ENCODE peak calls at places on chromosome 22, in ten cellular contexts. One of them, this sample, is unnamed. For H3K4me1 and H3K27me3, the result is how much of the 10 kb centered on the place peaks cover.

GRCh38 chr22:24805790-24806662 is at the start of gene SGSM1:
- DNase-seq in colonic mucosa: peak
- DNase-seq in suprapubic skin: peak
- DNase-seq in adrenal gland: peak
- DNase-seq in lower lobe of right lung: peak
- DNase-seq in neural progenitor cell: peak
- DNase-seq in tibial artery: peak
- DNase-seq in foreskin keratinocyte: peak
- DNase-seq in heart left ventricle: peak
- DNase-seq in left lung: peak
- DNase-seq in this sample: peak

GRCh38 chr22:21771631-21771976 is 36.0 kb upstream of the YPEL1 start:
- DNase-seq in foreskin keratinocyte: no peak
- DNase-seq in colonic mucosa: no peak
- DNase-seq in tibial artery: no peak
- DNase-seq in adrenal gland: no peak
- DNase-seq in lower lobe of right lung: no peak
- DNase-seq in neural progenitor cell: no peak
- DNase-seq in left lung: no peak
- DNase-seq in heart left ventricle: no peak
- DNase-seq in suprapubic skin: peak
- DNase-seq in this sample: no peak

GRCh38 chr22:39954584-39955055 is 5.6 kb upstream of the TMA7B start:
- DNase-seq in left lung: no peak
- DNase-seq in lower lobe of right lung: no peak
- DNase-seq in neural progenitor cell: no peak
- DNase-seq in adrenal gland: no peak
- DNase-seq in colonic mucosa: no peak
- DNase-seq in tibial artery: no peak
- DNase-seq in foreskin keratinocyte: peak
- DNase-seq in heart left ventricle: no peak
- DNase-seq in suprapubic skin: no peak
- DNase-seq in this sample: no peak

GRCh38 chr22:38569181-38569971 is 607 bp downstream of the DMC1 start:
- DNase-seq in heart left ventricle: peak
- DNase-seq in foreskin keratinocyte: no peak
- DNase-seq in tibial artery: peak
- DNase-seq in colonic mucosa: no peak
- DNase-seq in adrenal gland: no peak
- DNase-seq in suprapubic skin: peak
- DNase-seq in neural progenitor cell: no peak
- DNase-seq in left lung: no peak
- DNase-seq in lower lobe of right lung: no peak
- DNase-seq in this sample: peak

GRCh38 chr22:21642584-21643448 is 714 bp downstream of the SDF2L1 start:
- DNase-seq in left lung: no peak
- DNase-seq in tibial artery: no peak
- DNase-seq in foreskin keratinocyte: peak
- DNase-seq in suprapubic skin: no peak
- DNase-seq in neural progenitor cell: peak
- DNase-seq in heart left ventricle: no peak
- DNase-seq in colonic mucosa: peak
- DNase-seq in lower lobe of right lung: peak
- DNase-seq in adrenal gland: peak
- DNase-seq in this sample: peak

GRCh38 chr22:29782061-29782845 is 15.1 kb downstream of the UQCR10 start:
- DNase-seq in adrenal gland: peak
- DNase-seq in foreskin keratinocyte: peak
- DNase-seq in tibial artery: peak
- DNase-seq in lower lobe of right lung: peak
- DNase-seq in suprapubic skin: no peak
- DNase-seq in colonic mucosa: peak
- DNase-seq in neural progenitor cell: no peak
- DNase-seq in heart left ventricle: peak
- DNase-seq in left lung: peak
- DNase-seq in this sample: peak

GRCh38 chr22:39496131-39496838 is 5.8 kb upstream of the MIEF1 start:
- DNase-seq in adrenal gland: peak
- DNase-seq in colonic mucosa: peak
- DNase-seq in lower lobe of right lung: peak
- DNase-seq in foreskin keratinocyte: no peak
- DNase-seq in neural progenitor cell: peak
- DNase-seq in tibial artery: peak
- DNase-seq in heart left ventricle: peak
- DNase-seq in left lung: peak
- DNase-seq in suprapubic skin: peak
- DNase-seq in this sample: peak

GRCh38 chr22:37321288-37321687 is 39.0 kb downstream of the CYTH4 start:
- DNase-seq in heart left ventricle: no peak
- DNase-seq in adrenal gland: no peak
- DNase-seq in left lung: no peak
- DNase-seq in neural progenitor cell: no peak
- DNase-seq in tibial artery: no peak
- DNase-seq in suprapubic skin: no peak
- DNase-seq in lower lobe of right lung: no peak
- DNase-seq in colonic mucosa: no peak
- DNase-seq in foreskin keratinocyte: no peak
- DNase-seq in this sample: no peak

GRCh38 chr22:43110444-43110926 is at the start of gene BIK:
- DNase-seq in colonic mucosa: peak
- DNase-seq in heart left ventricle: no peak
- DNase-seq in left lung: peak
- DNase-seq in neural progenitor cell: peak
- DNase-seq in tibial artery: no peak
- DNase-seq in foreskin keratinocyte: peak
- DNase-seq in suprapubic skin: peak
- DNase-seq in adrenal gland: peak
- DNase-seq in lower lobe of right lung: peak
- DNase-seq in this sample: peak

GRCh38 chr22:23289851-23290724 is 109.8 kb downstream of the BCR start:
- DNase-seq in foreskin keratinocyte: peak
- DNase-seq in colonic mucosa: peak
- DNase-seq in lower lobe of right lung: peak
- DNase-seq in neural progenitor cell: peak
- DNase-seq in tibial artery: peak
- DNase-seq in left lung: no peak
- DNase-seq in suprapubic skin: no peak
- DNase-seq in adrenal gland: peak
- DNase-seq in heart left ventricle: no peak
- DNase-seq in this sample: peak

GRCh38 chr22:27377501-27377900 is 424.1 kb downstream of the MN1 start:
- DNase-seq in foreskin keratinocyte: no peak
- DNase-seq in heart left ventricle: no peak
- DNase-seq in suprapubic skin: no peak
- DNase-seq in colonic mucosa: no peak
- DNase-seq in lower lobe of right lung: no peak
- DNase-seq in left lung: no peak
- DNase-seq in tibial artery: no peak
- DNase-seq in neural progenitor cell: no peak
- DNase-seq in adrenal gland: no peak
- DNase-seq in this sample: peak

GRCh38 chr22:27372364-27372763 is 429.2 kb downstream of the MN1 start:
- DNase-seq in neural progenitor cell: no peak
- DNase-seq in foreskin keratinocyte: no peak
- DNase-seq in heart left ventricle: no peak
- DNase-seq in colonic mucosa: no peak
- DNase-seq in lower lobe of right lung: no peak
- DNase-seq in adrenal gland: no peak
- DNase-seq in left lung: no peak
- DNase-seq in tibial artery: no peak
- DNase-seq in suprapubic skin: no peak
- DNase-seq in this sample: no peak

GRCh38 chr22:27370281-27370680 is 431.3 kb downstream of the MN1 start:
- DNase-seq in colonic mucosa: no peak
- DNase-seq in lower lobe of right lung: no peak
- DNase-seq in tibial artery: no peak
- DNase-seq in heart left ventricle: no peak
- DNase-seq in neural progenitor cell: no peak
- DNase-seq in left lung: no peak
- DNase-seq in foreskin keratinocyte: no peak
- DNase-seq in suprapubic skin: no peak
- DNase-seq in adrenal gland: no peak
- DNase-seq in this sample: no peak

GRCh38 chr22:27370987-27371386 is 430.6 kb downstream of the MN1 start:
- DNase-seq in adrenal gland: no peak
- DNase-seq in foreskin keratinocyte: no peak
- DNase-seq in tibial artery: no peak
- DNase-seq in colonic mucosa: no peak
- DNase-seq in heart left ventricle: no peak
- DNase-seq in lower lobe of right lung: no peak
- DNase-seq in left lung: no peak
- DNase-seq in neural progenitor cell: no peak
- DNase-seq in suprapubic skin: no peak
- DNase-seq in this sample: no peak

GRCh38 chr22:27372969-27373670 is 428.4 kb downstream of the MN1 start:
- DNase-seq in neural progenitor cell: peak
- DNase-seq in heart left ventricle: no peak
- DNase-seq in lower lobe of right lung: peak
- DNase-seq in foreskin keratinocyte: no peak
- DNase-seq in tibial artery: no peak
- DNase-seq in left lung: no peak
- DNase-seq in adrenal gland: no peak
- DNase-seq in suprapubic skin: no peak
- DNase-seq in colonic mucosa: peak
- DNase-seq in this sample: peak
- TF ChIP-seq CTCF in neural progenitor cell: peak
- TF ChIP-seq CTCF in heart left ventricle: no peak
- TF ChIP-seq CTCF in lower lobe of right lung: peak
- TF ChIP-seq CTCF in foreskin keratinocyte: no peak
- TF ChIP-seq CTCF in tibial artery: no peak
- TF ChIP-seq CTCF in left lung: no peak
- TF ChIP-seq CTCF in adrenal gland: no peak
- TF ChIP-seq CTCF in suprapubic skin: no peak
- TF ChIP-seq CTCF in colonic mucosa: no peak
- TF ChIP-seq CTCF in this sample: no peak

GRCh38 chr22:47060718-47061117 is 298.3 kb downstream of the TBC1D22A start:
- DNase-seq in foreskin keratinocyte: no peak
- DNase-seq in neural progenitor cell: no peak
- DNase-seq in lower lobe of right lung: no peak
- DNase-seq in tibial artery: no peak
- DNase-seq in heart left ventricle: no peak
- DNase-seq in suprapubic skin: no peak
- DNase-seq in adrenal gland: no peak
- DNase-seq in colonic mucosa: no peak
- DNase-seq in left lung: no peak
- DNase-seq in this sample: no peak

GRCh38 chr22:47059076-47059475 is 296.6 kb downstream of the TBC1D22A start:
- DNase-seq in tibial artery: no peak
- DNase-seq in colonic mucosa: no peak
- DNase-seq in lower lobe of right lung: peak
- DNase-seq in neural progenitor cell: no peak
- DNase-seq in heart left ventricle: no peak
- DNase-seq in foreskin keratinocyte: no peak
- DNase-seq in adrenal gland: no peak
- DNase-seq in left lung: no peak
- DNase-seq in suprapubic skin: no peak
- DNase-seq in this sample: no peak

GRCh38 chr22:47057916-47058585 is 295.6 kb downstream of the TBC1D22A start:
- DNase-seq in tibial artery: no peak
- DNase-seq in colonic mucosa: no peak
- DNase-seq in suprapubic skin: peak
- DNase-seq in adrenal gland: no peak
- DNase-seq in heart left ventricle: no peak
- DNase-seq in neural progenitor cell: no peak
- DNase-seq in left lung: no peak
- DNase-seq in lower lobe of right lung: peak
- DNase-seq in foreskin keratinocyte: no peak
- DNase-seq in this sample: no peak

GRCh38 chr22:47061226-47061625 is 298.8 kb downstream of the TBC1D22A start:
- DNase-seq in tibial artery: peak
- DNase-seq in lower lobe of right lung: no peak
- DNase-seq in suprapubic skin: no peak
- DNase-seq in foreskin keratinocyte: no peak
- DNase-seq in colonic mucosa: no peak
- DNase-seq in heart left ventricle: no peak
- DNase-seq in left lung: no peak
- DNase-seq in neural progenitor cell: no peak
- DNase-seq in adrenal gland: no peak
- DNase-seq in this sample: no peak

GRCh38 chr22:47059701-47060161 is 297.3 kb downstream of the TBC1D22A start:
- DNase-seq in left lung: no peak
- DNase-seq in suprapubic skin: no peak
- DNase-seq in neural progenitor cell: no peak
- DNase-seq in lower lobe of right lung: no peak
- DNase-seq in adrenal gland: no peak
- DNase-seq in heart left ventricle: no peak
- DNase-seq in tibial artery: no peak
- DNase-seq in colonic mucosa: no peak
- DNase-seq in foreskin keratinocyte: peak
- DNase-seq in this sample: no peak
- H3K4me1 ChIP-seq in left lung: under half
- H3K4me1 ChIP-seq in suprapubic skin: under half
- H3K4me1 ChIP-seq in neural progenitor cell: under half
- H3K4me1 ChIP-seq in lower lobe of right lung: under half
- H3K4me1 ChIP-seq in adrenal gland: under half
- H3K4me1 ChIP-seq in heart left ventricle: under half
- H3K4me1 ChIP-seq in tibial artery: under half
- H3K4me1 ChIP-seq in colonic mucosa: under half
- H3K4me1 ChIP-seq in foreskin keratinocyte: under half
- H3K4me1 ChIP-seq in this sample: under half

GRCh38 chr22:20628081-20628939 is 120.9 kb downstream of the MED15 start:
- DNase-seq in tibial artery: no peak
- DNase-seq in heart left ventricle: no peak
- DNase-seq in foreskin keratinocyte: no peak
- DNase-seq in colonic mucosa: no peak
- DNase-seq in suprapubic skin: no peak
- DNase-seq in adrenal gland: no peak
- DNase-seq in left lung: no peak
- DNase-seq in lower lobe of right lung: no peak
- DNase-seq in neural progenitor cell: no peak
- DNase-seq in this sample: no peak
- H3K27me3 ChIP-seq in tibial artery: under half
- H3K27me3 ChIP-seq in heart left ventricle: under half
- H3K27me3 ChIP-seq in foreskin keratinocyte: under half
- H3K27me3 ChIP-seq in colonic mucosa: under half
- H3K27me3 ChIP-seq in suprapubic skin: under half
- H3K27me3 ChIP-seq in adrenal gland: under half
- H3K27me3 ChIP-seq in left lung: under half
- H3K27me3 ChIP-seq in lower lobe of right lung: under half
- H3K27me3 ChIP-seq in neural progenitor cell: under half
- H3K27me3 ChIP-seq in this sample: under half

DNA sequence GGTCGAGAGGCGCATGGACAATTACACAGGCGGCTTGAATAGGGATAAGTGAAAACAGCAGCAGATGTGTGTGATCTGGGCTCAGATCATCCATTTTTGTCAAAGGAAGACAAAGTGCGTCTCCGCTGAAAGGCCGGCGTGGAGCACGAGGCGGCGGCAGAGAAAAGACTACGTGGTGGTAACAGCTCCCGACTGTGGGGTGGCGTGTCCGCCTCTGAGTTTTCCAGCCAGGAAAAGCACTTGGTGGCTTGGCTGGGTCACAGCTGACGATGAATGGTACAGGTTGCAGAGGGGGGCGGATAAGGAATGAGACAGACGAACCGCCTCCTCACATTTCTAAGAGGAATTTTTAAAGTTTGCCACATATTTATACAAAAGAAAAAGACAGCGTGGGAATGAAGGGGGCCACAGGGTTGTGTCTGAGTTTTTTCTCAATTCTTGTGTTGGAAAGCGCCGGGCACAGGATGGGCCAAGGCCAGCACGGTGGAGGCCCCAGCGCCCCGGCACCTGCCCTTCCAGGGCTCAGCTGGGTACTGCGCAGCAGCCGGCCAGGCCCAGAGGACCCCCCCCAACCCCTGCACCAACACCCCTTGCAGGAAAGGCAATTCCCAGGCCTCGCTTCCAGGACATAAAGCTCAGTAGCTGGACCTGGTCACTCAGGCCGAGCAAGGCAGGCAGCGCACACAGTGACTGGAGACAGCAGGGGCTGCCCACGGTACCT is 80.5 kb downstream of the TRMU start:
- DNase-seq in adrenal gland: no peak
- DNase-seq in suprapubic skin: no peak
- DNase-seq in left lung: no peak
- DNase-seq in colonic mucosa: no peak
- DNase-seq in tibial artery: no peak
- DNase-seq in heart left ventricle: no peak
- DNase-seq in lower lobe of right lung: no peak
- DNase-seq in foreskin keratinocyte: no peak
- DNase-seq in neural progenitor cell: no peak
- DNase-seq in this sample: no peak
- TF ChIP-seq CTCF in adrenal gland: no peak
- TF ChIP-seq CTCF in suprapubic skin: no peak
- TF ChIP-seq CTCF in left lung: no peak
- TF ChIP-seq CTCF in colonic mucosa: no peak
- TF ChIP-seq CTCF in tibial artery: no peak
- TF ChIP-seq CTCF in heart left ventricle: no peak
- TF ChIP-seq CTCF in lower lobe of right lung: no peak
- TF ChIP-seq CTCF in foreskin keratinocyte: no peak
- TF ChIP-seq CTCF in neural progenitor cell: no peak
- TF ChIP-seq CTCF in this sample: no peak

This sample was measured in body of pancreas.